ENCODE peak calls at places on chromosomes 7 and 10, in four cellular contexts. One of them, this sample, is unnamed. For H3K4me1, the result is how much of the 10 kb centered on the place peaks cover.

GRCh38 chr7:19327011-19327410 is 181.8 kb upstream of the FERD3L start:
- DNase-seq in colonic mucosa: no peak
- DNase-seq in PC-3: no peak
- DNase-seq in cardiac muscle cell: no peak
- DNase-seq in this sample: no peak

GRCh38 chr7:46932656-46933424 is 649.1 kb downstream of the TNS3 start:
- DNase-seq in colonic mucosa: peak
- DNase-seq in cardiac muscle cell: no peak
- DNase-seq in PC-3: peak
- DNase-seq in this sample: no peak

GRCh38 chr10:22606164-22606614 is 108.2 kb downstream of the PIP4K2A start:
- DNase-seq in PC-3: peak
- DNase-seq in colonic mucosa: no peak
- DNase-seq in cardiac muscle cell: no peak
- DNase-seq in this sample: peak

GRCh38 chr7:155749578-155749977 is 62.7 kb downstream of the SHH start:
- DNase-seq in colonic mucosa: no peak
- DNase-seq in PC-3: no peak
- DNase-seq in cardiac muscle cell: no peak
- DNase-seq in this sample: no peak

GRCh38 chr7:95102662-95103061 is 195.3 kb downstream of the PPP1R9A start:
- DNase-seq in cardiac muscle cell: no peak
- DNase-seq in colonic mucosa: no peak
- DNase-seq in PC-3: peak
- DNase-seq in this sample: no peak

GRCh38 chr10:84314269-84314668 is 14.1 kb upstream of the CCSER2 start:
- DNase-seq in colonic mucosa: no peak
- DNase-seq in PC-3: no peak
- DNase-seq in cardiac muscle cell: no peak
- DNase-seq in this sample: no peak

GRCh38 chr7:50656141-50656895 is 91.1 kb upstream of the DDC start:
- DNase-seq in colonic mucosa: no peak
- DNase-seq in cardiac muscle cell: no peak
- DNase-seq in PC-3: no peak
- DNase-seq in this sample: peak

GRCh38 chr7:131502810-131503545 is 53.5 kb downstream of the PODXL start:
- DNase-seq in cardiac muscle cell: peak
- DNase-seq in colonic mucosa: no peak
- DNase-seq in PC-3: no peak
- DNase-seq in this sample: no peak

GRCh38 chr10:13847201-13847631 is 260.5 kb downstream of the PRPF18 start:
- DNase-seq in PC-3: no peak
- DNase-seq in colonic mucosa: no peak
- DNase-seq in cardiac muscle cell: no peak
- DNase-seq in this sample: no peak

GRCh38 chr10:125201108-125201524 is 40.8 kb upstream of the CTBP2 start:
- DNase-seq in cardiac muscle cell: no peak
- DNase-seq in PC-3: peak
- DNase-seq in colonic mucosa: no peak
- DNase-seq in this sample: no peak

GRCh38 chr7:38463277-38464224 is 167.6 kb downstream of the AMPH start:
- DNase-seq in cardiac muscle cell: no peak
- DNase-seq in PC-3: peak
- DNase-seq in colonic mucosa: peak
- DNase-seq in this sample: peak

GRCh38 chr10:104146871-104147270 is 24.9 kb downstream of the SFR1 start:
- DNase-seq in PC-3: no peak
- DNase-seq in cardiac muscle cell: no peak
- DNase-seq in colonic mucosa: no peak
- DNase-seq in this sample: no peak

GRCh38 chr10:71727429-71728217 is 8.0 kb upstream of the C10orf105 start:
- DNase-seq in PC-3: peak
- DNase-seq in colonic mucosa: peak
- DNase-seq in cardiac muscle cell: peak
- DNase-seq in this sample: peak

GRCh38 chr10:18886102-18886501 is 162.5 kb upstream of the MALRD1 start:
- DNase-seq in colonic mucosa: no peak
- DNase-seq in PC-3: peak
- DNase-seq in cardiac muscle cell: no peak
- DNase-seq in this sample: no peak

GRCh38 chr10:26621889-26622681 is 75.4 kb upstream of the PDSS1 start:
- DNase-seq in PC-3: peak
- DNase-seq in colonic mucosa: peak
- DNase-seq in cardiac muscle cell: peak
- DNase-seq in this sample: peak

GRCh38 chr10:114404171-114405010 is at the start of gene AFAP1L2:
- DNase-seq in colonic mucosa: peak
- DNase-seq in PC-3: peak
- DNase-seq in cardiac muscle cell: peak
- DNase-seq in this sample: peak

GRCh38 chr10:113459672-113460280 is 93.1 kb upstream of the HABP2 start:
- DNase-seq in colonic mucosa: no peak
- DNase-seq in PC-3: no peak
- DNase-seq in cardiac muscle cell: no peak
- DNase-seq in this sample: no peak

GRCh38 chr10:95330966-95331453 is 40.2 kb upstream of the PDLIM1 start:
- DNase-seq in cardiac muscle cell: no peak
- DNase-seq in PC-3: peak
- DNase-seq in colonic mucosa: no peak
- DNase-seq in this sample: no peak

GRCh38 chr7:151089893-151090730 is 3.8 kb downstream of the AGAP3 start:
- DNase-seq in PC-3: no peak
- DNase-seq in cardiac muscle cell: no peak
- DNase-seq in colonic mucosa: no peak
- DNase-seq in this sample: no peak

GRCh38 chr7:716636-717035 is 9.9 kb upstream of the DNAAF5 start:
- DNase-seq in cardiac muscle cell: no peak
- DNase-seq in PC-3: no peak
- DNase-seq in colonic mucosa: no peak
- DNase-seq in this sample: no peak

GRCh38 chr10:60613434-60613833 is 164.8 kb upstream of the CDK1 start:
- DNase-seq in PC-3: no peak
- DNase-seq in colonic mucosa: no peak
- DNase-seq in cardiac muscle cell: no peak
- DNase-seq in this sample: no peak

GRCh38 chr7:21430575-21430954 is 2.7 kb downstream of the SP4 start:
- DNase-seq in colonic mucosa: no peak
- DNase-seq in PC-3: no peak
- DNase-seq in cardiac muscle cell: no peak
- DNase-seq in this sample: no peak

GRCh38 chr7:34036972-34037792 is 131.8 kb downstream of the BMPER start:
- DNase-seq in cardiac muscle cell: no peak
- DNase-seq in colonic mucosa: no peak
- DNase-seq in PC-3: no peak
- DNase-seq in this sample: no peak

GRCh38 chr7:147646568-147646967 is 944.0 kb upstream of the C7orf33 start:
- DNase-seq in cardiac muscle cell: no peak
- DNase-seq in PC-3: no peak
- DNase-seq in colonic mucosa: peak
- DNase-seq in this sample: peak

GRCh38 chr10:119420950-119421875 is 121.3 kb downstream of the RGS10 start:
- DNase-seq in PC-3: no peak
- DNase-seq in colonic mucosa: no peak
- DNase-seq in cardiac muscle cell: no peak
- DNase-seq in this sample: no peak
- H3K4me3 ChIP-seq in PC-3: no peak
- H3K4me3 ChIP-seq in colonic mucosa: no peak
- H3K4me3 ChIP-seq in cardiac muscle cell: no peak
- H3K4me3 ChIP-seq in this sample: no peak

GRCh38 chr10:132627736-132628512 is 90.3 kb downstream of the INPP5A start:
- DNase-seq in colonic mucosa: no peak
- DNase-seq in PC-3: no peak
- DNase-seq in cardiac muscle cell: peak
- DNase-seq in this sample: no peak
- H3K4me1 ChIP-seq in colonic mucosa: under half
- H3K4me1 ChIP-seq in PC-3: under half
- H3K4me1 ChIP-seq in cardiac muscle cell: half or more
- H3K4me1 ChIP-seq in this sample: under half

GRCh38 chr7:129187681-129188371 is 607 bp upstream of the SMO start:
- DNase-seq in cardiac muscle cell: no peak
- DNase-seq in colonic mucosa: no peak
- DNase-seq in PC-3: no peak
- DNase-seq in this sample: no peak
- H3K4me3 ChIP-seq in cardiac muscle cell: peak
- H3K4me3 ChIP-seq in colonic mucosa: peak
- H3K4me3 ChIP-seq in PC-3: peak
- H3K4me3 ChIP-seq in this sample: peak

GRCh38 chr10:11264481-11265044 is 246.9 kb downstream of the CELF2 start:
- DNase-seq in PC-3: no peak
- DNase-seq in colonic mucosa: no peak
- DNase-seq in cardiac muscle cell: no peak
- DNase-seq in this sample: no peak

GRCh38 chr10:11263039-11263345 is 245.3 kb downstream of the CELF2 start:
- DNase-seq in cardiac muscle cell: no peak
- DNase-seq in colonic mucosa: no peak
- DNase-seq in PC-3: no peak
- DNase-seq in this sample: no peak

GRCh38 chr10:11263767-11264166 is 246.1 kb downstream of the CELF2 start:
- DNase-seq in cardiac muscle cell: no peak
- DNase-seq in PC-3: no peak
- DNase-seq in colonic mucosa: no peak
- DNase-seq in this sample: no peak

GRCh38 chr10:11262210-11263038 is 244.8 kb downstream of the CELF2 start:
- DNase-seq in colonic mucosa: no peak
- DNase-seq in cardiac muscle cell: no peak
- DNase-seq in PC-3: no peak
- DNase-seq in this sample: no peak

DNA sequence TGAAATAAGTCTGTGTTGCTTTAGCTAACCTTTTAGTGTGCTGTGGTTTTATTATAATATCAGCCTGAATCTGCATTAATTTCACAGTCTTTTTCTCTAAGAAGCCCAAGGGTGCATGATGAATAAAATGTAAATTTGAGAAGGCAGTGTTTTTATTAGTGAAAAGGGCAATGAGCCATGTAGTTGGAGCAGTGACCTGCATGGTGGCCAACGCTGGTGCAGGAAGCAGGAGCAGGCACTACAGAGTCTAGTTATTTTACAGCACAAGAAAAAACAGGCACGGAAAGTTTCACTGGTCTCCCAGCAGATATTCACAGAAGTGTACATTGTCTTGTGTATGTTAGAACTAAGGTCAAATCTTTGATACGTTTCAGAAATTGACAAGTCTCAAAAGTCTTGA is 247.8 kb downstream of the CELF2 start:
- DNase-seq in cardiac muscle cell: no peak
- DNase-seq in PC-3: no peak
- DNase-seq in colonic mucosa: no peak
- DNase-seq in this sample: no peak
- H3K4me1 ChIP-seq in cardiac muscle cell: under half
- H3K4me1 ChIP-seq in PC-3: under half
- H3K4me1 ChIP-seq in colonic mucosa: under half
- H3K4me1 ChIP-seq in this sample: under half

GRCh38 chr10:62502995-62503613 is 128.9 kb downstream of the ZNF365 start:
- DNase-seq in PC-3: peak
- DNase-seq in colonic mucosa: no peak
- DNase-seq in cardiac muscle cell: no peak
- DNase-seq in this sample: no peak

GRCh38 chr10:62501547-62501946 is 127.4 kb downstream of the ZNF365 start:
- DNase-seq in cardiac muscle cell: no peak
- DNase-seq in colonic mucosa: no peak
- DNase-seq in PC-3: peak
- DNase-seq in this sample: no peak

GRCh38 chr10:62498271-62498670 is 124.1 kb downstream of the ZNF365 start:
- DNase-seq in colonic mucosa: no peak
- DNase-seq in cardiac muscle cell: no peak
- DNase-seq in PC-3: no peak
- DNase-seq in this sample: no peak

GRCh38 chr10:62506371-62506770 is 132.2 kb downstream of the ZNF365 start:
- DNase-seq in cardiac muscle cell: no peak
- DNase-seq in colonic mucosa: no peak
- DNase-seq in PC-3: no peak
- DNase-seq in this sample: no peak

DNA sequence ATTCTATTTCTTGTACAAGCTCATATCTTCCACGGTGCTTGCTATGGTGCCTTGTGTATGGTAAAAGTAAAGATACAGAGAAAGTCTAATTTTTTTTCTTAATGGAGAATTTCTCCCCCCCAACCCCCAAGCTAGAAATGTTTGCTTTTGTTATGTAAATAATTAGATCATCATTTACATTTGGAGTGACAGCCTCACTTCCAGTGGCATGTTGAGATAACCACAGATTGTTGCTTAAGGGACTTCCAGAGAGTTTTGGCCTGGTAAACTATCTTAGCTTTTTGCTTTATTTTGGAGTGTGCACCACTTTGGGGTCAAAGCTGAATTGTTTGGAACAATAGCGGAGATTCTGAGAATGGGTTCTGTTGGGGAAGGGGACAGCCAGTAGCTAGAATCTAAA is 129.7 kb downstream of the ZNF365 start:
- DNase-seq in colonic mucosa: no peak
- DNase-seq in PC-3: peak
- DNase-seq in cardiac muscle cell: no peak
- DNase-seq in this sample: no peak
- H3K4me3 ChIP-seq in colonic mucosa: no peak
- H3K4me3 ChIP-seq in PC-3: no peak
- H3K4me3 ChIP-seq in cardiac muscle cell: no peak
- H3K4me3 ChIP-seq in this sample: no peak